ENCODE peak calls at places on chromosomes 16 and 17, in four cellular contexts. One of them, this sample, is unnamed.

GRCh38 chr16:28019218-28019617 is 44.3 kb downstream of the GSG1L start:
- DNase-seq in neural progenitor cell: no peak
- DNase-seq in NCI-H1694: no peak
- DNase-seq in uterus: no peak
- DNase-seq in this sample: no peak

GRCh38 chr17:39144414-39144813 is 7.0 kb downstream of the PLXDC1 start:
- DNase-seq in neural progenitor cell: no peak
- DNase-seq in NCI-H1694: peak
- DNase-seq in uterus: peak
- DNase-seq in this sample: peak

GRCh38 chr16:240559-240958 is 5.9 kb downstream of the FAM234A start:
- DNase-seq in NCI-H1694: no peak
- DNase-seq in uterus: no peak
- DNase-seq in neural progenitor cell: no peak
- DNase-seq in this sample: no peak

GRCh38 chr16:19294156-19294649 is 8.7 kb downstream of the CLEC19A start:
- DNase-seq in neural progenitor cell: no peak
- DNase-seq in NCI-H1694: no peak
- DNase-seq in uterus: peak
- DNase-seq in this sample: no peak

GRCh38 chr17:44097110-44097810 is 26.2 kb downstream of the HDAC5 start:
- DNase-seq in uterus: no peak
- DNase-seq in neural progenitor cell: no peak
- DNase-seq in NCI-H1694: no peak
- DNase-seq in this sample: no peak

GRCh38 chr16:9091867-9092281 is 430 bp downstream of the HAPSTR1 start:
- DNase-seq in neural progenitor cell: no peak
- DNase-seq in NCI-H1694: no peak
- DNase-seq in uterus: peak
- DNase-seq in this sample: no peak

GRCh38 chr16:2062801-2063200 is 15.0 kb downstream of the TSC2 start:
- DNase-seq in NCI-H1694: no peak
- DNase-seq in uterus: no peak
- DNase-seq in neural progenitor cell: no peak
- DNase-seq in this sample: no peak

GRCh38 chr16:87541004-87541881 is 48.4 kb upstream of the ZCCHC14 start:
- DNase-seq in neural progenitor cell: peak
- DNase-seq in uterus: no peak
- DNase-seq in NCI-H1694: no peak
- DNase-seq in this sample: peak

GRCh38 chr16:54432481-54433229 is 146.1 kb upstream of the IRX3 start:
- DNase-seq in uterus: no peak
- DNase-seq in neural progenitor cell: peak
- DNase-seq in NCI-H1694: no peak
- DNase-seq in this sample: no peak

GRCh38 chr16:66523861-66524354 is 26.0 kb downstream of the TK2 start:
- DNase-seq in uterus: no peak
- DNase-seq in NCI-H1694: no peak
- DNase-seq in neural progenitor cell: no peak
- DNase-seq in this sample: no peak

GRCh38 chr16:4962716-4963115 is 4.6 kb downstream of the SEC14L5 start:
- DNase-seq in neural progenitor cell: no peak
- DNase-seq in uterus: no peak
- DNase-seq in NCI-H1694: no peak
- DNase-seq in this sample: no peak

GRCh38 chr17:30208214-30208613 is 27.3 kb downstream of the SLC6A4 start:
- DNase-seq in NCI-H1694: no peak
- DNase-seq in neural progenitor cell: no peak
- DNase-seq in uterus: no peak
- DNase-seq in this sample: no peak

GRCh38 chr16:12214509-12214908 is 238.0 kb downstream of the SNX29 start:
- DNase-seq in NCI-H1694: no peak
- DNase-seq in neural progenitor cell: peak
- DNase-seq in uterus: no peak
- DNase-seq in this sample: no peak

GRCh38 chr16:53958481-53958880 is 254.5 kb downstream of the FTO start:
- DNase-seq in NCI-H1694: no peak
- DNase-seq in neural progenitor cell: no peak
- DNase-seq in uterus: no peak
- DNase-seq in this sample: no peak

GRCh38 chr17:1001640-1002411 is 4.9 kb downstream of the TIMM22 start:
- DNase-seq in neural progenitor cell: no peak
- DNase-seq in uterus: no peak
- DNase-seq in NCI-H1694: no peak
- DNase-seq in this sample: no peak

GRCh38 chr17:19374136-19374535 is 4.2 kb upstream of the MAPK7 start:
- DNase-seq in neural progenitor cell: no peak
- DNase-seq in NCI-H1694: no peak
- DNase-seq in uterus: no peak
- DNase-seq in this sample: no peak

GRCh38 chr17:35046740-35047283 is 16.7 kb downstream of the RFFL start:
- DNase-seq in neural progenitor cell: peak
- DNase-seq in NCI-H1694: no peak
- DNase-seq in uterus: no peak
- DNase-seq in this sample: no peak

GRCh38 chr17:49108318-49108717 is 24.3 kb upstream of the B4GALNT2 start:
- DNase-seq in NCI-H1694: no peak
- DNase-seq in uterus: no peak
- DNase-seq in neural progenitor cell: no peak
- DNase-seq in this sample: no peak

GRCh38 chr16:86529160-86529559 is 18.8 kb downstream of the FOXF1 start:
- DNase-seq in uterus: no peak
- DNase-seq in neural progenitor cell: no peak
- DNase-seq in NCI-H1694: no peak
- DNase-seq in this sample: no peak

GRCh38 chr17:72104164-72104862 is 16.5 kb upstream of the SOX9 start:
- DNase-seq in uterus: no peak
- DNase-seq in neural progenitor cell: no peak
- DNase-seq in NCI-H1694: no peak
- DNase-seq in this sample: no peak

GRCh38 chr17:73304971-73305786 is 6.6 kb downstream of the CDC42EP4 start:
- DNase-seq in NCI-H1694: no peak
- DNase-seq in neural progenitor cell: peak
- DNase-seq in uterus: peak
- DNase-seq in this sample: peak

GRCh38 chr17:29209073-29209472 is 28.9 kb upstream of the MYO18A start:
- DNase-seq in uterus: no peak
- DNase-seq in NCI-H1694: no peak
- DNase-seq in neural progenitor cell: no peak
- DNase-seq in this sample: no peak

GRCh38 chr16:66298006-66298405 is 68.5 kb upstream of the CDH5 start:
- DNase-seq in neural progenitor cell: peak
- DNase-seq in NCI-H1694: no peak
- DNase-seq in uterus: no peak
- DNase-seq in this sample: no peak